ENCODE peak calls at places on chromosomes 12 and 14, in nine cellular contexts. E is HCT116, C is GM23248, T is DND-41, F is adrenal gland, G is caudate nucleus, X is brain microvascular endothelial cell, J is pancreas, K is right lobe of liver. W is an unnamed sample.

GRCh38 chr14:93857500-93857899 is 69.2 kb upstream of the PRIMA1 start:
- DNase-seq in E (peak), C (no peak), T (no peak), F (no peak), G (no peak), X (no peak), J (no peak), K (no peak), W (no peak)

GRCh38 chr12:59780605-59781135 is 184.8 kb downstream of the SLC16A7 start:
- DNase-seq in E (peak), C (peak), T (no peak), F (no peak), G (no peak), X (peak), J (peak), K (no peak), W (no peak)

GRCh38 chr12:117744418-117744817 is 224.4 kb downstream of the KSR2 start:
- DNase-seq in E (no peak), C (no peak), T (no peak), F (no peak), G (no peak), X (no peak), J (no peak), K (no peak), W (no peak)

GRCh38 chr12:15800278-15800677 is 11.1 kb upstream of the EPS8 start:
- DNase-seq in E (no peak), C (no peak), T (no peak), F (no peak), G (no peak), X (no peak), J (no peak), K (no peak), W (no peak)

GRCh38 chr14:24938593-24938992 is 111.4 kb downstream of the STXBP6 start:
- DNase-seq in E (no peak), C (no peak), T (no peak), F (no peak), G (no peak), X (no peak), J (no peak), K (no peak), W (no peak)

GRCh38 chr14:39025810-39026627 is 77.0 kb downstream of the SEC23A start:
- DNase-seq in E (no peak), C (peak), T (no peak), F (no peak), G (no peak), X (peak), J (no peak), K (no peak), W (no peak)

GRCh38 chr14:85252011-85252410 is 277.9 kb upstream of the FLRT2 start:
- DNase-seq in E (no peak), C (peak), T (no peak), F (no peak), G (no peak), X (peak), J (no peak), K (no peak), W (no peak)

GRCh38 chr14:97414718-97415098 is 617.5 kb downstream of the VRK1 start:
- DNase-seq in E (no peak), C (no peak), T (no peak), F (no peak), G (peak), X (no peak), J (no peak), K (no peak), W (no peak)

GRCh38 chr12:124321040-124321481 is 26.2 kb downstream of the RFLNA start:
- DNase-seq in E (no peak), C (peak), T (peak), F (peak), G (peak), X (peak), J (peak), K (peak), W (peak)

GRCh38 chr14:105935384-105935783 is 409.0 kb downstream of the TMEM121 start:
- DNase-seq in E (no peak), C (no peak), T (no peak), F (no peak), G (no peak), X (no peak), J (peak), K (no peak), W (no peak)

GRCh38 chr14:32629146-32629545 is 300.0 kb downstream of the AKAP6 start:
- DNase-seq in E (no peak), C (no peak), T (no peak), F (no peak), G (no peak), X (no peak), J (no peak), K (no peak), W (no peak)

GRCh38 chr12:79058342-79058741 is 193.8 kb downstream of the SYT1 start:
- DNase-seq in E (peak), C (peak), T (no peak), F (no peak), G (no peak), X (peak), J (no peak), K (no peak), W (no peak)

GRCh38 chr12:47604474-47604873 is 101.4 kb downstream of the RPAP3 start:
- DNase-seq in E (no peak), C (no peak), T (no peak), F (no peak), G (no peak), X (peak), J (no peak), K (no peak), W (no peak)

GRCh38 chr12:22709292-22709691 is 84.3 kb downstream of the ETNK1 start:
- DNase-seq in E (peak), C (peak), T (no peak), F (no peak), G (no peak), X (no peak), J (no peak), K (no peak), W (no peak)

GRCh38 chr14:105582639-105583038 is 56.3 kb downstream of the TMEM121 start:
- DNase-seq in E (no peak), C (no peak), T (no peak), F (no peak), G (no peak), X (no peak), J (no peak), K (no peak), W (peak)

GRCh38 chr12:19525236-19525635 is 85.9 kb downstream of the AEBP2 start:
- DNase-seq in E (no peak), C (no peak), T (no peak), F (no peak), G (no peak), X (no peak), J (no peak), K (no peak), W (no peak)

GRCh38 chr12:43835656-43836454 is at the start of gene TMEM117:
- DNase-seq in E (no peak), C (peak), T (peak), F (peak), G (peak), X (peak), J (peak), K (peak), W (peak)

DNA sequence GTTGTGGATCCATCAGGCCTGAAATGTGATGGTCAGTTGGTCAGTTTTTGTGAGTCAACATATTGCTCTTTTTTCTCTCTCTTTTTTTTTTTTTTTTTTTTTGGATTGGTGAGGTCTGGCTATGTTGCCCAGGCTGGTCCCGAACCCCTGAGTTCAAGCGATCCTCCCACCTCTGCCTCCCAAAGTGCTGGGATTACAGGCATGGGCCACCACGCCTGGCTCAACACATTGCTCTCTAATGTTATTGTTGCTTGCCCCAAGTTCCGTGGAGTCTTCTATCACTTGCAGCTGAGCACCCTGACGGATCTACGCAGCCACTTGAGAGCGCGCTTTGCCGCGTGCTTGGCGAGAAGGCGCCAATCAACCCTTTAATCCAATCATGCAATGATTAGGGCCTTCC is 69.5 kb upstream of the DIO3 start:
- DNase-seq in E (no peak), C (no peak), T (no peak), F (no peak), G (no peak), X (no peak), J (no peak), K (peak), W (peak)
- H3K27ac ChIP-seq in E (no peak), C (no peak), T (no peak), F (no peak), G (no peak), X (no peak), J (no peak), K (no peak), W (no peak)

GRCh38 chr12:4961311-4961710 is 51.6 kb downstream of the KCNA1 start:
- DNase-seq in E (no peak), C (no peak), T (no peak), F (no peak), G (no peak), X (no peak), J (no peak), K (no peak), W (no peak)
- H3K27ac ChIP-seq in E (no peak), C (no peak), T (no peak), F (no peak), G (peak), X (no peak), J (no peak), K (no peak), W (no peak)

GRCh38 chr12:80825506-80825905 is 108.8 kb downstream of the MYF5 start:
- DNase-seq in E (no peak), C (no peak), T (no peak), F (no peak), G (no peak), X (no peak), J (no peak), K (no peak), W (no peak)

GRCh38 chr12:80834724-80835123 is 103.0 kb downstream of the LIN7A start:
- DNase-seq in E (no peak), C (no peak), T (no peak), F (no peak), G (no peak), X (no peak), J (no peak), K (no peak), W (no peak)

GRCh38 chr12:80829767-80830166 is 108.0 kb downstream of the LIN7A start:
- DNase-seq in E (no peak), C (peak), T (no peak), F (no peak), G (no peak), X (no peak), J (no peak), K (no peak), W (no peak)

DNA sequence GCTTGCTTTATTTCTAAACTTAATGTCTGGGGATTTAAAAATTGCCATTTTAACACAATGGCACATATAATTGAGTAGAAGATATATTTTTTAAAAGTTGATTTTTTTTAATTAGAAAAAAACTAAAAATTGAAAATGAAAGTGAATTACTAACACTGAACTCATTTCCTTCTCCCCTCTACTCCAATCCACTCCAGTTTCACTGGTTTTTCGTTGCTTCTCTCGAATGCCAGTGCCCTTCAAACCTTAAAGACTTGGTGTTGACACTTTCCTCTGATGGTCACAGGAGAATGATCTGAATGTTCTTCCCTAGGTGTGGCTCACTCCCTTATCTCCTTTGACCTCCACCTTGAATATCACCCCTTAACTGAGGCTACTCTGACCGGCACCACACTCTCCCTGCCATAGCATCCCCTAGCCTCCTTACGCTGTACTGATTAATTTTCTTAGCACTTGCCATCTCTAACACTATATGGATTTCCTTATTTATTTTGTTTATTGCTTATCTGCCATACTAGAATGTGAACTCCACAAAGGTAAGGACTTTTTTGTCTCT is 107.1 kb downstream of the LIN7A start:
- DNase-seq in E (no peak), C (no peak), T (no peak), F (no peak), G (no peak), X (no peak), J (no peak), K (no peak), W (no peak)
- H3K27ac ChIP-seq in E (no peak), C (no peak), T (no peak), F (no peak), G (no peak), X (no peak), J (no peak), K (no peak), W (no peak)

GRCh38 chr14:67932708-67933107 is 113.1 kb downstream of the RAD51B start:
- DNase-seq in E (no peak), C (no peak), T (no peak), F (no peak), G (no peak), X (no peak), J (no peak), K (no peak), W (no peak)

GRCh38 chr14:67928375-67928774 is 108.8 kb downstream of the RAD51B start:
- DNase-seq in E (no peak), C (no peak), T (no peak), F (no peak), G (no peak), X (no peak), J (no peak), K (no peak), W (no peak)

GRCh38 chr14:67926821-67927220 is 107.2 kb downstream of the RAD51B start:
- DNase-seq in E (no peak), C (peak), T (no peak), F (no peak), G (no peak), X (peak), J (no peak), K (no peak), W (no peak)
- H3K27ac ChIP-seq in E (no peak), C (no peak), T (no peak), F (no peak), G (no peak), X (no peak), J (no peak), K (no peak), W (no peak)

GRCh38 chr12:32777776-32778175 is 22.1 kb upstream of the YARS2 start:
- DNase-seq in E (no peak), C (no peak), T (no peak), F (no peak), G (no peak), X (no peak), J (no peak), K (no peak), W (no peak)

GRCh38 chr12:32780111-32780510 is 24.4 kb upstream of the YARS2 start:
- DNase-seq in E (no peak), C (no peak), T (no peak), F (no peak), G (no peak), X (no peak), J (no peak), K (no peak), W (no peak)

GRCh38 chr12:32773686-32774085 is 18.0 kb upstream of the YARS2 start:
- DNase-seq in E (no peak), C (no peak), T (no peak), F (no peak), G (no peak), X (no peak), J (no peak), K (no peak), W (no peak)

GRCh38 chr12:32777159-32777558 is 21.5 kb upstream of the YARS2 start:
- DNase-seq in E (no peak), C (no peak), T (no peak), F (no peak), G (no peak), X (no peak), J (no peak), K (no peak), W (no peak)

GRCh38 chr12:32776258-32776657 is 20.6 kb upstream of the YARS2 start:
- DNase-seq in E (no peak), C (no peak), T (no peak), F (no peak), G (no peak), X (no peak), J (no peak), K (no peak), W (no peak)
- H3K27ac ChIP-seq in E (no peak), C (no peak), T (no peak), F (no peak), G (no peak), X (no peak), J (no peak), K (no peak), W (no peak)

DNA sequence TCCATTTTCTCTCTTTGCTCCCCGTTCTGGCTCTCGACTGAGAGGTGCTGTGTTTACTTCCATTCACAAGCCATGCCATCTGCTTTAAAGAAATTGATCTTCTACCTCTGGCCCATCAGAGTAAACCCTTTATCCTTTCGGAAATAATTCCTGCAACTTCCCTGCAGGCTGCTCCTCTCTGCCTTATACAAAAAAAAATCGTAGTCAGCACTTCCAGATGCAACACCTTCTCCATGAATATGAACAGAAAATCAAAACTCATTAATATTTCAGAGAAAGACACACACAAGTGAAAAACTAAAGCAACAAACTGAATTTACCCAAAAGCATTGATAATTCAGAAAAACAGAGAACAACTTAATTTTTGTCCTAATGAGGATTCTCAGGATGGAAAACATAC is 127.6 kb upstream of the FSCB start:
- DNase-seq in E (no peak), C (no peak), T (no peak), F (no peak), G (no peak), X (no peak), J (no peak), K (no peak), W (no peak)
- H3K27ac ChIP-seq in E (no peak), C (no peak), T (no peak), F (no peak), G (no peak), X (no peak), J (no peak), K (no peak), W (no peak)

W was measured in ascending aorta.